ENCODE peak calls at places on chromosomes 7 and 10, in six cellular contexts. One of them, this sample, is unnamed.

GRCh38 chr7:81499262-81500116 is 270.4 kb downstream of the HGF start:
- DNase-seq in fibroblast of lung: peak
- DNase-seq in CD4-positive, CD25-positive, alpha-beta regulatory T cell: no peak
- DNase-seq in caudate nucleus: no peak
- DNase-seq in gastrocnemius medialis: no peak
- DNase-seq in body of pancreas: peak
- DNase-seq in this sample: no peak

GRCh38 chr7:264541-265191 is 25.3 kb upstream of the FOXL3 start:
- DNase-seq in fibroblast of lung: no peak
- DNase-seq in CD4-positive, CD25-positive, alpha-beta regulatory T cell: no peak
- DNase-seq in caudate nucleus: no peak
- DNase-seq in gastrocnemius medialis: no peak
- DNase-seq in body of pancreas: peak
- DNase-seq in this sample: no peak

GRCh38 chr10:57786850-57787750 is 480.6 kb downstream of the IPMK start:
- DNase-seq in fibroblast of lung: no peak
- DNase-seq in CD4-positive, CD25-positive, alpha-beta regulatory T cell: no peak
- DNase-seq in caudate nucleus: no peak
- DNase-seq in gastrocnemius medialis: no peak
- DNase-seq in body of pancreas: no peak
- DNase-seq in this sample: no peak

GRCh38 chr10:57457972-57458512 is 809.7 kb downstream of the IPMK start:
- DNase-seq in fibroblast of lung: no peak
- DNase-seq in CD4-positive, CD25-positive, alpha-beta regulatory T cell: no peak
- DNase-seq in caudate nucleus: no peak
- DNase-seq in gastrocnemius medialis: no peak
- DNase-seq in body of pancreas: no peak
- DNase-seq in this sample: no peak

GRCh38 chr7:154474903-154475520 is 422.8 kb downstream of the DPP6 start:
- DNase-seq in fibroblast of lung: no peak
- DNase-seq in CD4-positive, CD25-positive, alpha-beta regulatory T cell: no peak
- DNase-seq in caudate nucleus: no peak
- DNase-seq in gastrocnemius medialis: no peak
- DNase-seq in body of pancreas: no peak
- DNase-seq in this sample: no peak

GRCh38 chr10:4763960-4764428 is 62.0 kb upstream of the AKR1E2 start:
- DNase-seq in fibroblast of lung: peak
- DNase-seq in CD4-positive, CD25-positive, alpha-beta regulatory T cell: no peak
- DNase-seq in caudate nucleus: no peak
- DNase-seq in gastrocnemius medialis: no peak
- DNase-seq in body of pancreas: no peak
- DNase-seq in this sample: no peak

GRCh38 chr10:14953452-14954000 is 370 bp downstream of the DCLRE1C start:
- DNase-seq in fibroblast of lung: peak
- DNase-seq in CD4-positive, CD25-positive, alpha-beta regulatory T cell: no peak
- DNase-seq in caudate nucleus: no peak
- DNase-seq in gastrocnemius medialis: peak
- DNase-seq in body of pancreas: peak
- DNase-seq in this sample: no peak

GRCh38 chr7:149728491-149729375 is 44.7 kb downstream of the ZNF467 start:
- DNase-seq in fibroblast of lung: no peak
- DNase-seq in CD4-positive, CD25-positive, alpha-beta regulatory T cell: no peak
- DNase-seq in caudate nucleus: no peak
- DNase-seq in gastrocnemius medialis: no peak
- DNase-seq in body of pancreas: no peak
- DNase-seq in this sample: no peak

GRCh38 chr7:35691827-35692307 is 3.1 kb downstream of the HERPUD2 start:
- DNase-seq in fibroblast of lung: no peak
- DNase-seq in CD4-positive, CD25-positive, alpha-beta regulatory T cell: peak
- DNase-seq in caudate nucleus: no peak
- DNase-seq in gastrocnemius medialis: no peak
- DNase-seq in body of pancreas: peak
- DNase-seq in this sample: no peak

GRCh38 chr7:505171-505570 is 14.5 kb downstream of the PDGFA start:
- DNase-seq in fibroblast of lung: no peak
- DNase-seq in CD4-positive, CD25-positive, alpha-beta regulatory T cell: no peak
- DNase-seq in caudate nucleus: no peak
- DNase-seq in gastrocnemius medialis: peak
- DNase-seq in body of pancreas: no peak
- DNase-seq in this sample: no peak

GRCh38 chr7:151245360-151246160 is 2.9 kb downstream of the SMARCD3 start:
- DNase-seq in fibroblast of lung: no peak
- DNase-seq in CD4-positive, CD25-positive, alpha-beta regulatory T cell: peak
- DNase-seq in caudate nucleus: no peak
- DNase-seq in gastrocnemius medialis: peak
- DNase-seq in body of pancreas: no peak
- DNase-seq in this sample: no peak

GRCh38 chr7:67463983-67464382 is 467.4 kb downstream of the TYW1 start:
- DNase-seq in fibroblast of lung: no peak
- DNase-seq in CD4-positive, CD25-positive, alpha-beta regulatory T cell: no peak
- DNase-seq in caudate nucleus: no peak
- DNase-seq in gastrocnemius medialis: no peak
- DNase-seq in body of pancreas: no peak
- DNase-seq in this sample: no peak

GRCh38 chr7:71511361-71511807 is 379.4 kb downstream of the GALNT17 start:
- DNase-seq in fibroblast of lung: no peak
- DNase-seq in CD4-positive, CD25-positive, alpha-beta regulatory T cell: no peak
- DNase-seq in caudate nucleus: no peak
- DNase-seq in gastrocnemius medialis: no peak
- DNase-seq in body of pancreas: no peak
- DNase-seq in this sample: no peak

GRCh38 chr10:119178371-119179119 is at the start of gene PRDX3:
- DNase-seq in fibroblast of lung: peak
- DNase-seq in CD4-positive, CD25-positive, alpha-beta regulatory T cell: peak
- DNase-seq in caudate nucleus: peak
- DNase-seq in gastrocnemius medialis: peak
- DNase-seq in body of pancreas: peak
- DNase-seq in this sample: peak

GRCh38 chr10:106308284-106308683 is 856.2 kb downstream of the SORCS1 start:
- DNase-seq in fibroblast of lung: no peak
- DNase-seq in CD4-positive, CD25-positive, alpha-beta regulatory T cell: no peak
- DNase-seq in caudate nucleus: no peak
- DNase-seq in gastrocnemius medialis: no peak
- DNase-seq in body of pancreas: no peak
- DNase-seq in this sample: no peak

GRCh38 chr10:132946311-132946710 is 3.9 kb upstream of the CFAP46 start:
- DNase-seq in fibroblast of lung: no peak
- DNase-seq in CD4-positive, CD25-positive, alpha-beta regulatory T cell: no peak
- DNase-seq in caudate nucleus: no peak
- DNase-seq in gastrocnemius medialis: no peak
- DNase-seq in body of pancreas: no peak
- DNase-seq in this sample: no peak

GRCh38 chr7:95491634-95492314 is 6.0 kb downstream of the ASB4 start:
- DNase-seq in fibroblast of lung: peak
- DNase-seq in CD4-positive, CD25-positive, alpha-beta regulatory T cell: no peak
- DNase-seq in caudate nucleus: no peak
- DNase-seq in gastrocnemius medialis: no peak
- DNase-seq in body of pancreas: no peak
- DNase-seq in this sample: no peak

GRCh38 chr7:12684733-12685132 is 2.7 kb upstream of the ARL4A start:
- DNase-seq in fibroblast of lung: no peak
- DNase-seq in CD4-positive, CD25-positive, alpha-beta regulatory T cell: no peak
- DNase-seq in caudate nucleus: no peak
- DNase-seq in gastrocnemius medialis: no peak
- DNase-seq in body of pancreas: no peak
- DNase-seq in this sample: no peak

GRCh38 chr7:12687213-12688171 is at the start of gene ARL4A:
- DNase-seq in fibroblast of lung: peak
- DNase-seq in CD4-positive, CD25-positive, alpha-beta regulatory T cell: peak
- DNase-seq in caudate nucleus: peak
- DNase-seq in gastrocnemius medialis: peak
- DNase-seq in body of pancreas: peak
- DNase-seq in this sample: peak

GRCh38 chr7:12686234-12686893 is 1.1 kb upstream of the ARL4A start:
- DNase-seq in fibroblast of lung: peak
- DNase-seq in CD4-positive, CD25-positive, alpha-beta regulatory T cell: peak
- DNase-seq in caudate nucleus: peak
- DNase-seq in gastrocnemius medialis: peak
- DNase-seq in body of pancreas: peak
- DNase-seq in this sample: peak

GRCh38 chr7:12685550-12685949 is 1.9 kb upstream of the ARL4A start:
- DNase-seq in fibroblast of lung: peak
- DNase-seq in CD4-positive, CD25-positive, alpha-beta regulatory T cell: peak
- DNase-seq in caudate nucleus: no peak
- DNase-seq in gastrocnemius medialis: peak
- DNase-seq in body of pancreas: peak
- DNase-seq in this sample: no peak

GRCh38 chr7:12686894-12687212 is 580 bp upstream of the ARL4A start:
- DNase-seq in fibroblast of lung: no peak
- DNase-seq in CD4-positive, CD25-positive, alpha-beta regulatory T cell: no peak
- DNase-seq in caudate nucleus: no peak
- DNase-seq in gastrocnemius medialis: no peak
- DNase-seq in body of pancreas: no peak
- DNase-seq in this sample: no peak
- H3K27ac ChIP-seq in fibroblast of lung: peak
- H3K27ac ChIP-seq in CD4-positive, CD25-positive, alpha-beta regulatory T cell: peak
- H3K27ac ChIP-seq in caudate nucleus: peak
- H3K27ac ChIP-seq in gastrocnemius medialis: peak
- H3K27ac ChIP-seq in body of pancreas: peak
- H3K27ac ChIP-seq in this sample: peak

GRCh38 chr7:117572826-117573620 is 93.2 kb downstream of the CFTR start:
- DNase-seq in fibroblast of lung: no peak
- DNase-seq in CD4-positive, CD25-positive, alpha-beta regulatory T cell: no peak
- DNase-seq in caudate nucleus: no peak
- DNase-seq in gastrocnemius medialis: no peak
- DNase-seq in body of pancreas: no peak
- DNase-seq in this sample: no peak
- H3K27ac ChIP-seq in fibroblast of lung: no peak
- H3K27ac ChIP-seq in CD4-positive, CD25-positive, alpha-beta regulatory T cell: no peak
- H3K27ac ChIP-seq in caudate nucleus: no peak
- H3K27ac ChIP-seq in gastrocnemius medialis: no peak
- H3K27ac ChIP-seq in body of pancreas: no peak
- H3K27ac ChIP-seq in this sample: no peak

GRCh38 chr10:32372000-32372875 is 25.3 kb upstream of the EPC1 start:
- DNase-seq in fibroblast of lung: no peak
- DNase-seq in CD4-positive, CD25-positive, alpha-beta regulatory T cell: no peak
- DNase-seq in caudate nucleus: no peak
- DNase-seq in gastrocnemius medialis: no peak
- DNase-seq in body of pancreas: peak
- DNase-seq in this sample: no peak

GRCh38 chr10:32366588-32366987 is 19.6 kb upstream of the EPC1 start:
- DNase-seq in fibroblast of lung: no peak
- DNase-seq in CD4-positive, CD25-positive, alpha-beta regulatory T cell: no peak
- DNase-seq in caudate nucleus: no peak
- DNase-seq in gastrocnemius medialis: no peak
- DNase-seq in body of pancreas: no peak
- DNase-seq in this sample: no peak

GRCh38 chr10:32366111-32366510 is 19.2 kb upstream of the EPC1 start:
- DNase-seq in fibroblast of lung: no peak
- DNase-seq in CD4-positive, CD25-positive, alpha-beta regulatory T cell: no peak
- DNase-seq in caudate nucleus: no peak
- DNase-seq in gastrocnemius medialis: no peak
- DNase-seq in body of pancreas: no peak
- DNase-seq in this sample: no peak

GRCh38 chr10:32371101-32371500 is 24.1 kb upstream of the EPC1 start:
- DNase-seq in fibroblast of lung: no peak
- DNase-seq in CD4-positive, CD25-positive, alpha-beta regulatory T cell: no peak
- DNase-seq in caudate nucleus: no peak
- DNase-seq in gastrocnemius medialis: peak
- DNase-seq in body of pancreas: no peak
- DNase-seq in this sample: no peak

GRCh38 chr10:32367793-32368453 is 21.0 kb upstream of the EPC1 start:
- DNase-seq in fibroblast of lung: peak
- DNase-seq in CD4-positive, CD25-positive, alpha-beta regulatory T cell: peak
- DNase-seq in caudate nucleus: no peak
- DNase-seq in gastrocnemius medialis: peak
- DNase-seq in body of pancreas: peak
- DNase-seq in this sample: peak
- H3K27ac ChIP-seq in fibroblast of lung: no peak
- H3K27ac ChIP-seq in CD4-positive, CD25-positive, alpha-beta regulatory T cell: peak
- H3K27ac ChIP-seq in caudate nucleus: no peak
- H3K27ac ChIP-seq in gastrocnemius medialis: peak
- H3K27ac ChIP-seq in body of pancreas: no peak
- H3K27ac ChIP-seq in this sample: no peak

DNA sequence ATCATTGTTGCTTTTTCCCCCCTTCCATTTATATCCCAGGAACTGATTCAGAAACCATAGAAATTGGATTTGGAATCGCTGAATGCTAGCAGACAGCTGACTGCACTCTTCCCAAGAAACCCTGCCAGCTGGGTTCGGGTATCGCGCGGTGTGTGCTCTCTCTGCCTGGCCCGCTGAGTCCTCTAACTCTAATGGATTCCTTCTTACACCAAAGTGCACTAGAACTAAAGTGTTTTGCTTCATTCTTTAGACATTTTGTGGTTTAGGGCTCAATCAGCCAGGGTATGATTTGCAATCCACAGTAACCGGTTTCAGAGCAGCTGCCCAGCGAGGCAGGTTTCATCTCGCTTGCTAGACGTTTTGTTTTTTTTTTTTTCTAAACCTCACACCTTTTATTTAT is 92.2 kb downstream of the EGFR start:
- DNase-seq in fibroblast of lung: peak
- DNase-seq in CD4-positive, CD25-positive, alpha-beta regulatory T cell: no peak
- DNase-seq in caudate nucleus: no peak
- DNase-seq in gastrocnemius medialis: no peak
- DNase-seq in body of pancreas: no peak
- DNase-seq in this sample: no peak
- H3K27ac ChIP-seq in fibroblast of lung: peak
- H3K27ac ChIP-seq in CD4-positive, CD25-positive, alpha-beta regulatory T cell: no peak
- H3K27ac ChIP-seq in caudate nucleus: peak
- H3K27ac ChIP-seq in gastrocnemius medialis: peak
- H3K27ac ChIP-seq in body of pancreas: no peak
- H3K27ac ChIP-seq in this sample: no peak